ENCODE peak calls at places on chromosomes 4 and X, in four cellular contexts. Z is GM12878, A is HepG2, Q is K562. G is an unnamed sample.

GRCh38 chrX:123884809-123885408 is 25.1 kb downstream of the XIAP start:
- DNase-seq in Z (no peak), A (peak), Q (peak), G (no peak)

GRCh38 chrX:30649859-30650258 is 3.4 kb upstream of the GK start:
- DNase-seq in Z (no peak), A (peak), Q (no peak), G (no peak)

GRCh38 chrX:154013001-154013421 is 6.7 kb downstream of the IRAK1 start:
- DNase-seq in Z (no peak), A (no peak), Q (no peak), G (no peak)

GRCh38 chrX:37686348-37686736 is 751 bp downstream of the XK start:
- DNase-seq in Z (no peak), A (no peak), Q (no peak), G (no peak)

GRCh38 chr4:132332932-132333722 is 816.0 kb upstream of the PCDH10 start:
- DNase-seq in Z (no peak), A (peak), Q (peak), G (no peak)

GRCh38 chr4:35300996-35301774 is 943.1 kb downstream of the ARAP2 start:
- DNase-seq in Z (no peak), A (no peak), Q (no peak), G (peak)

GRCh38 chr4:8227771-8228318 is 28.8 kb downstream of the SH3TC1 start:
- DNase-seq in Z (no peak), A (no peak), Q (no peak), G (no peak)

GRCh38 chrX:87727615-87728014 is 210.0 kb downstream of the KLHL4 start:
- DNase-seq in Z (no peak), A (no peak), Q (no peak), G (no peak)

DNA sequence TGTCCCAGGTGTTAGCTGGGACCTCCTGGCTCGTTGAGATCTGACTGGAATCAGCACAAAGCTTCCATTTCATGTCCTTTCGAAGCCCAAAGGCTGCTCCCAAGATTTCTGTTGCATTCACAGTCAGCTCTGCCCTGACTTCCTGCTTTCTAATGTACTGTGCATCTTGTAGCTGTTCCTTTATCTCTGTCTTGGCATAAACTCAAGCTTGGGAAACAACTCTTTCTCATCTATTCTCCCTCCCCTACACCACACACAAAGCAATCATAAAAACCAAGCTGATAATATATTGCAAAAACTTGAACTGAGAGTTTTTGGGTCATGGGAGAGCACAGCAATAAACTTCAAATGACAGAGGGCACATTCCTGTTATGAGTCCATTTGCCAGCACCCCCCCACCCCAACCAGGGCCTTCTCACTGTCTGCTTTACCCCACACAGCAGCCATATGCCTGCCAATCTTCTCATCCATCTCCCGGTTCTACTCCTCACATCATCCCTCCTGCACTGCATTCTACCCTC is 76.3 kb downstream of the SYNPO2 start:
- DNase-seq in Z (no peak), A (no peak), Q (no peak), G (no peak)
- TF ChIP-seq CREB1 in Z (no peak), A (no peak), Q (no peak), G (no peak)

GRCh38 chrX:107448625-107449468 is 605 bp upstream of the FRMPD3 start:
- DNase-seq in Z (no peak), A (no peak), Q (no peak), G (peak)
- TF ChIP-seq SIN3A in Z (no peak), A (no peak), Q (no peak), G (no peak)

DNA sequence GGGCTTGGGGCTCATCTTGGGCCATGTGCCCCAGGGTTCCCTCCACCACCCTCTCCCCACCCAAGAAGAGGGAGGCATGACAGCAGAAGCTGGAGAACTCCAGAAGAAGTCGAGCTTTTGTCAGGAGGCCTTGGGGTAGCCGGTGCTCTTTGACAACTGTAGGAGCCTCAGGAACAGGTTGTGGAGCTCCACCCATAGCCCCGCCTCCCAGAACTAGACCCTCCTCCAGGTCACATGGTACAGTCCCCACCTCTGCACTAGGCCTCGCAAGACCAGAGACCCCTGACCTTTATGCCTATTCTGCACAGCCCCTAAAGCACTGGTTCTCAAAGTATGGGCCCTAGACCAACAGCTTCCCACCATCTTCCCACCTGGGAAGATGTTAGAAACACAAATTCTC is 8.0 kb upstream of the MORC4 start:
- DNase-seq in Z (no peak), A (no peak), Q (no peak), G (no peak)
- TF ChIP-seq CTCF in Z (no peak), A (no peak), Q (no peak), G (no peak)

DNA sequence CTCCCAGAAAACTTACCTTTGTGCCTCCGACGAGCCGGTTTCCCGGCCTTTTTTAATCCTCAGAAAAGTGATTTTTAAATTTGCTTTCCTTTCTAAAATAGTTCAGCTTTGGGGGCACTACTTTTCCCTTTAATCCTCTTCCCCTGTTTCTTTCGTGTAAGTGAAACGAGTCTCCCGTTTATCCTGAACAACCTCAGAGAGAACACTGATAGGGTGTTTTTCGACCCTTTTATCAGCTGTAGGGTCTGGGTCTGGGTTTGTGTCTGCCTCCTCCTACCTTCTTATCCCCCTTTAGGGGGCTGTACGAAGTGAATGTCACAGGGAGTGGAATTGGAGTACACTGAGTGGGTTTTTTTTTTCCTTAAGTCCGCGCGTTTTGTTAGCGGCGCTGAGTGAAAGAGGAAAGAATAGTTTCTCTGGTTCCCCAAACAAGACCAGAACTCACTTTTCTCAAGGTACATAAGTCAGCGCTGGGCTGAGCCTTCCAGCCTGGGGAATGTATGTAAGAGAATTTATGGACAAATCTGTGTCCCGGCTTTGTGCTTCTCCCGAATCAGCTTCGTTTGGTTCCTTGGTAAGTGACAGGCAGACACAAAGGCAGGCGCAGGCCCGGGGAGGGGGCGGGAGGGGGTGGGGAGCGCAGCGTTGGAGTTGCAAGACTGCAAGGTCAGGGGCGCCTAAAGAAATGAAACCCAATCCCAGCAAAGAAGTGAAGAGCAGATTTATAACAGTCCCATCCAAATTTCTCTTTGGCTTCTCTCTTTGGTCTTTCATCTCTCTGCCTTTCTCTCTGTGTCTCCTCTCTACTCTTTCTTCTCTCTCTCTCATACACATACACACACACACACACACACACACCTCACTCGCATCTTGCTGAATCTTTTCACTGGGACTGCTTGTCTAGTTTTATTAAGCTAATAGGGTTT is 813 bp downstream of the TET2 start:
- DNase-seq in Z (no peak), A (peak), Q (peak), G (no peak)
- TF ChIP-seq CREB1 in Z (no peak), A (no peak), Q (no peak), G (no peak)

GRCh38 chrX:41167888-41168287 is 82.6 kb downstream of the USP9X start:
- DNase-seq in Z (no peak), A (no peak), Q (no peak), G (no peak)
- TF ChIP-seq SIN3A in Z (no peak), A (no peak), Q (no peak), G (no peak)

DNA sequence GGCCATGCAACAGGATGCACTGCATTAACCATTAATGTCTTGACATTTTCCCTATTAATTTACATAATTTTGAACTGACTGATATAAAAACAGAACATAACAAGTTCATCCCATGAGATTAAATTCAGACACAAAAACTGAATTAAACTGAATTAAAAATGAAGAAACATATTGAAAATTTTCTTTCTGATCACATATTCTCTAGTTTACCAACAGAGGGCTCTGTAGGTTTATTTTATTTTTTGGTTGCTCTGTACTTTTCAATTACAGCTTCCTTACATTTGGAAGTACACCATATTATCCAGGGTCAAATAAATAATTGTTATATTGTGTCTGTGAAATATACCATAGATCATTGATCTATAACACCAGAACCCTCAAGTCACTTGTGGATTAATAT is 27.3 kb upstream of the CT83 start:
- DNase-seq in Z (no peak), A (no peak), Q (no peak), G (no peak)
- TF ChIP-seq CTCF in Z (no peak), A (peak), Q (no peak), G (no peak)

GRCh38 chrX:133412246-133412645 is 3.0 kb downstream of the GPC4 start:
- DNase-seq in Z (no peak), A (no peak), Q (no peak), G (no peak)
- TF ChIP-seq CREB1 in Z (no peak), A (no peak), Q (no peak), G (no peak)

DNA sequence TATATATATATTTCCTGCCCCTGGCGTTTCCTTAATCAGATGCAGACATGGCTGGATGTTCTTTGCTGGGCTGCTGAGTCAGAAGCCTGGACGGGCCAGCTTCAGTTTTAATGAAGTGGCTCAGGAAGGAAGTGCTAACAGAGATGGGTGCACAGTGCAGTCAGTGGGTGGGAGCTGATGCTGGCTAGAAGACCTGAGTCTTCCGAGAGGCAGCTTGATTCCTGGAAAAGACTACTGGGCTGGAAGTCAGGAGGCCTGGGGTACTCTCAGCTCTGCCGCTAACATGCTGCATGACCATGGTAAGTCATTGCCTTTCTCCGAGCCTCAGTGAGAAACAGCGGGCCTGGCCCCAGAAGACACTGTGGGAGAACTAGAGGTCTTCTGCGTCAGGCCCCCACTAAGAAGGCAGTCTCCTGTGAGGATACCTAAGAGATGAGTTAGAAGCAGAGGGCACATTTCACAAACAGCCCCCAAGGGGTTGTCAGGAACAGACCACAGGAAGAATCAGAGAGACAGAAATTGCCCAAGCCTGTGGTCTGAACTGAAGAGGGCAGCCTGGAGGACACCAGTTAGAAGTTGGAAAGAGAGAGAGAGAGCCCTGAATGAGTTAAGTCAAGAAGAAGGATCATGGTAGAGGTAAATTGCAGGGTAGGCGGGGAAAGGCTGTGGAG is 8.3 kb upstream of the CD40LG start:
- DNase-seq in Z (no peak), A (no peak), Q (no peak), G (no peak)
- TF ChIP-seq SIN3A in Z (no peak), A (no peak), Q (no peak), G (no peak)

GRCh38 chrX:10156199-10157031 is at the start of gene CLCN4:
- DNase-seq in Z (no peak), A (peak), Q (no peak), G (no peak)
- TF ChIP-seq CTCF in Z (no peak), A (no peak), Q (no peak), G (no peak)

GRCh38 chr4:15655223-15656037 is at the start of gene FBXL5:
- DNase-seq in Z (peak), A (peak), Q (peak), G (peak)

GRCh38 chr4:15654556-15655222 is 468 bp downstream of the FBXL5 start:
- DNase-seq in Z (no peak), A (peak), Q (no peak), G (no peak)

GRCh38 chr4:15652191-15652590 is 3.0 kb downstream of the FBXL5 start:
- DNase-seq in Z (no peak), A (no peak), Q (no peak), G (no peak)

GRCh38 chr4:15653430-15653829 is 1.7 kb downstream of the FBXL5 start:
- DNase-seq in Z (no peak), A (no peak), Q (no peak), G (no peak)

DNA sequence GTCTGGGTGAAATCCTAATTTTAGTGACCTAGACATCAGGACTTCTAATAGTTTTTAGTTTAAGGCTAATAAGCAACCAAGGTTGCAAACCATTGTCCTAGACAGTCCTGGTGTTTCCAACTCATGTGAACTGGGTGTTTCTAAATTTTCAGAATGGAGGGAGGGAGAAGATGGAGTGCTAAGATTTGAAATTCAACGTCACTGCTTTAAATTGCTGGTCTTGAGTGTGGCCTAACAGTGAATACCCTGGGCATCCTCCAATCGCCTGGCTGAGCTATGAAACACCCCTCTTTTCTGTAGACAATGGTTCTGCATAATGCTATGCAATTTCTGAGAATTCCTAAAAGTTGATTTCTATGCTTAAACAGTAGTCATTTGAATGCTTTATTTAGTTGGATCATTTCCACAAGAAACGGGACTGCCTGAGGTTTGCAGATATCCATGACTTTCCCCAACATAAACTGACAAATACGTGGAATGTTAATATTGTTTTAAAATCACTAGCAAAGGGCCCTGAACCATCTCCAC is 1.2 kb downstream of the FBXL5 start:
- DNase-seq in Z (no peak), A (peak), Q (peak), G (no peak)
- TF ChIP-seq CREB1 in Z (peak), A (peak), Q (no peak), G (no peak)